ENCODE peak calls at places on chromosomes 6 and 20, in six cellular contexts. M is PC-3, L is LNCaP clone FGC, W is fibroblast of the aortic adventitia, A is nephron progenitor cell, G is GM20000. O is an unnamed sample.

GRCh38 chr6:27019651-27020552 is 227.6 kb upstream of the PRSS16 start:
- DNase-seq in A (peak), M (peak), W (peak), G (peak), L (peak), O (peak)

GRCh38 chr6:34986845-34987246 is 97.8 kb downstream of the ANKS1A start:
- DNase-seq in A (peak), W (peak), M (peak), G (peak), L (peak), O (peak)

GRCh38 chr6:16514249-16514648 is 247.0 kb downstream of the ATXN1 start:
- DNase-seq in L (no peak), W (peak), M (peak), G (peak), A (no peak), O (peak)

GRCh38 chr6:42962502-42963178 is 2.1 kb downstream of the GNMT start:
- DNase-seq in M (no peak), A (no peak), G (no peak), W (no peak), L (no peak), O (no peak)

GRCh38 chr6:152054441-152054840 is 247.0 kb downstream of the ESR1 start:
- DNase-seq in L (no peak), M (peak), A (no peak), W (peak), G (no peak), O (peak)

GRCh38 chr6:144215402-144215931 is 65.2 kb downstream of the STX11 start:
- DNase-seq in G (peak), A (no peak), M (peak), L (no peak), W (peak), O (peak)

GRCh38 chr6:7469696-7470095 is 71.8 kb upstream of the DSP start:
- DNase-seq in L (no peak), A (no peak), M (no peak), W (peak), G (no peak), O (no peak)

GRCh38 chr6:111871725-111872520 is 1.3 kb downstream of the FYN start:
- DNase-seq in A (peak), G (peak), L (no peak), W (peak), M (peak), O (peak)

GRCh38 chr6:131951576-131952230 is 531 bp upstream of the CCN2 start:
- DNase-seq in W (no peak), L (no peak), G (no peak), A (no peak), M (peak), O (no peak)

GRCh38 chr6:161701051-161701450 is 427.2 kb upstream of the AGPAT4 start:
- DNase-seq in L (no peak), M (no peak), G (no peak), A (no peak), W (no peak), O (no peak)

GRCh38 chr20:57188576-57189079 is 77.8 kb downstream of the BMP7 start:
- DNase-seq in M (no peak), A (no peak), G (no peak), L (no peak), W (no peak), O (no peak)

GRCh38 chr6:126574301-126574700 is 234.4 kb downstream of the CENPW start:
- DNase-seq in G (no peak), A (no peak), M (no peak), L (no peak), W (no peak), O (no peak)

GRCh38 chr6:39885691-39886090 is 48.6 kb downstream of the MOCS1 start:
- DNase-seq in M (no peak), L (no peak), G (no peak), W (no peak), A (no peak), O (no peak)

GRCh38 chr20:10329387-10330005 is 104.5 kb downstream of the MKKS start:
- DNase-seq in G (no peak), L (no peak), M (no peak), W (no peak), A (no peak), O (no peak)

GRCh38 chr6:41427642-41428401 is 92.4 kb downstream of the NCR2 start:
- DNase-seq in G (peak), A (peak), W (no peak), M (peak), L (peak), O (no peak)

GRCh38 chr6:37636801-37637561 is 60.7 kb downstream of the MDGA1 start:
- DNase-seq in A (no peak), W (no peak), L (no peak), M (no peak), G (no peak), O (no peak)

GRCh38 chr6:13794184-13794583 is 20.2 kb downstream of the MCUR1 start:
- DNase-seq in A (no peak), W (peak), M (peak), G (no peak), L (no peak), O (peak)

GRCh38 chr6:75842191-75842590 is 93.2 kb downstream of the MYO6 start:
- DNase-seq in W (no peak), G (no peak), M (no peak), A (no peak), L (no peak), O (no peak)

GRCh38 chr6:63640062-63640461 is 4.5 kb downstream of the PHF3 start:
- DNase-seq in M (peak), W (peak), A (no peak), G (no peak), L (no peak), O (no peak)

GRCh38 chr6:65937982-65938381 is 231.0 kb upstream of the EYS start:
- DNase-seq in L (no peak), W (no peak), G (no peak), M (peak), A (no peak), O (no peak)

GRCh38 chr20:53493201-53493908 is 100.3 kb downstream of the ZNF217 start:
- DNase-seq in L (no peak), A (no peak), G (no peak), M (no peak), W (peak), O (no peak)
- TF ChIP-seq CTCF in L (peak), A (no peak), G (no peak), M (no peak), W (peak), O (no peak)

DNA sequence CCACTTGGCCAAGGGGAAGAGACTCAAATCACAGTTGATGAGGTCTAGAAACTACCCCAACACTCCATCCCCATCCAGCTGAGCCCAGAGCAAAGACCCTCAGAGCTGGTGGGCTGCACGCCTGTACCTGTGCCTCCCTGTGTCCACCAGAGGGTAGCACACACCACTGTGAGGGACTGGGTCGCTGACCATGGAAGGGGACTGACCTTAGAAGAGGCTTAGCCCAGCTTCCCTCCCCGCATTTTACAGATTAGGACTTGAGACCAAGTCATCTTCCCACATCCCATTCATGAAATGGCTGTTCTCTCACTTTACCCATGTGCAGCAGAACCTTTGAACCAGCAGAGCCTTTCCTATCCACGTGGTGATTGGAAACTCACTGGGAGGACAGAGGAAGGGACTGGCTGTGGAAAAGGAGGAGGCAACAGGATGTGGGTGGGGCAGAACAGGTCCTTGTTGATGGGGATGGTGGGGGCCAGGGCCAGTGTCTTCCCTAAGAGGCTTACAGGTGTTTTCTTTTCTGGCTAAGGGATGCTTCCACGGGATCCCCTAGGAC is 44.3 kb downstream of the CPXM1 start:
- DNase-seq in W (peak), M (peak), A (peak), G (no peak), L (no peak), O (peak)
- TF ChIP-seq CTCF in W (peak), M (peak), A (peak), G (no peak), L (peak), O (peak)

GRCh38 chr6:142210606-142211005 is 63.5 kb downstream of the VTA1 start:
- DNase-seq in M (no peak), L (no peak), A (no peak), W (peak), G (no peak), O (no peak)

GRCh38 chr6:142207265-142207877 is 60.3 kb downstream of the VTA1 start:
- DNase-seq in A (peak), L (peak), G (no peak), M (peak), W (peak), O (peak)
- TF ChIP-seq CTCF in A (peak), L (peak), G (peak), M (peak), W (peak), O (peak)

DNA sequence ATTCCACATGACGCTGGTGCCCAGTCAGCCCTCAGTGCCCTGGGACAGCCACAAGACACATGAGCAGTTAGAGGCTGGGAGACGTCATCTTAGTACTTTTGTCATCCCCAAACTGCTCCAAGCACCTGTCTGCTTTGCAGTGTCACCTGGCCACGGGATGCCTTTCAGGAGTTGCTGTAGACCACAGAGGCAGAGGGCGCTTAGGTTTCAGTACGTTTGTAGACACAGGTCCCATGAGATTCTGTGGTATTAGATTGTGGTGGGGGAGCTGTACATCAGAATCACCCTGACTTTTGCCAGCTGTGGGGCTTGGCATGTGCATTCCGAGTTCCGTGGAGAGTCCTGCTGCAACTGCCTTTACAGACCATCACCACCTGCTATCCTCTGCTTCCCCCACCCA is 16.7 kb downstream of the MAVS start:
- DNase-seq in A (no peak), M (no peak), G (no peak), L (no peak), W (no peak), O (peak)
- TF ChIP-seq CTCF in A (no peak), M (no peak), G (no peak), L (no peak), W (no peak), O (no peak)